ENCODE peak calls at places on chromosomes 12 and 14, in nine cellular contexts. E is fibroblast of the aortic adventitia; U is astrocyte of the spinal cord; L is left ventricle myocardium inferior; H is ovary; I is fibroblast of lung; D is bronchial epithelial cell; W is transverse colon; A is CD8-positive, alpha-beta T cell. N is an unnamed sample.

GRCh38 chr14:31510222-31510621 is 22.4 kb upstream of the GPR33 start:
- DNase-seq in L (no peak), D (peak), E (peak), W (no peak), U (peak), I (peak), H (no peak), A (no peak), N (no peak)

GRCh38 chr14:35213869-35214387 is 78.3 kb upstream of the PSMA6 start:
- DNase-seq in I (peak), H (no peak), W (no peak), A (no peak), E (peak), U (peak), L (no peak), D (peak), N (no peak)

GRCh38 chr14:23115918-23116317 is 3.1 kb downstream of the CEBPE start:
- DNase-seq in D (no peak), U (no peak), I (no peak), E (no peak), H (no peak), A (no peak), L (no peak), W (no peak), N (no peak)

GRCh38 chr14:51860164-51860835 is at the start of gene GNG2:
- DNase-seq in W (peak), I (peak), U (peak), A (peak), H (peak), D (peak), E (peak), L (peak), N (no peak)

GRCh38 chr14:69204753-69205152 is 13.5 kb downstream of the EXD2 start:
- DNase-seq in A (no peak), W (no peak), L (no peak), U (no peak), I (no peak), D (peak), E (no peak), H (no peak), N (no peak)

GRCh38 chr12:8052679-8053078 is 13.5 kb downstream of the C3AR1 start:
- DNase-seq in D (no peak), U (no peak), H (no peak), A (no peak), I (no peak), W (no peak), L (peak), E (no peak), N (no peak)

GRCh38 chr12:49330032-49330619 is 6.9 kb downstream of the C1QL4 start:
- DNase-seq in E (no peak), A (no peak), W (no peak), U (no peak), D (no peak), I (no peak), L (no peak), H (no peak), N (no peak)

GRCh38 chr14:101232340-101233015 is 328.8 kb upstream of the DIO3 start:
- DNase-seq in E (peak), L (no peak), H (no peak), A (no peak), W (no peak), I (no peak), U (no peak), D (no peak), N (no peak)

DNA sequence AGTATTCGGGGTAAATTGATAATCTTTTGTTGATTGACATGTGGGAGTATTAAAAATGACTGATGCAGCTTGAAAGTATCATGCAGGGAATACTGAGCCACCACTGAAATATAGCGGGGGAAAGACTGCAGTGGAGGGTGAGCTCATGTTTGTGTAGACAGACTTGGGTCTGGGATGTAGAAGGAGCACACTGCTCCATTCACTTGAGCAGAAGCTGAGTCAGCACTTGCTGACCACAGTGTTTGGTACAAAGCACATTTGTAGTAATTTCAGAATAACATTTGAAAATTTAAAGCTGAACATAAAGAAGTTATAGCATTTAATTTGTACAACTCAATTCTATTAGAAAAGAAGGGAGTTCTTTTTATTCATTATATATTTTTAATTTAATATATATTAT is 304.3 kb upstream of the PRICKLE1 start:
- DNase-seq in L (no peak), W (no peak), A (no peak), E (no peak), H (no peak), I (peak), U (peak), D (no peak), N (no peak)
- TF ChIP-seq CTCF in L (no peak), W (no peak), A (no peak), E (no peak), H (no peak), I (no peak), U (no peak), D (no peak), N (no peak)

GRCh38 chr12:10215451-10215850 is 2.8 kb downstream of the GABARAPL1 start:
- DNase-seq in I (no peak), E (no peak), U (no peak), L (no peak), A (no peak), W (no peak), H (no peak), D (no peak), N (no peak)
- H3K4me3 ChIP-seq in I (peak), E (peak), U (no peak), L (peak), A (no peak), W (peak), H (peak), D (no peak), N (peak)

DNA sequence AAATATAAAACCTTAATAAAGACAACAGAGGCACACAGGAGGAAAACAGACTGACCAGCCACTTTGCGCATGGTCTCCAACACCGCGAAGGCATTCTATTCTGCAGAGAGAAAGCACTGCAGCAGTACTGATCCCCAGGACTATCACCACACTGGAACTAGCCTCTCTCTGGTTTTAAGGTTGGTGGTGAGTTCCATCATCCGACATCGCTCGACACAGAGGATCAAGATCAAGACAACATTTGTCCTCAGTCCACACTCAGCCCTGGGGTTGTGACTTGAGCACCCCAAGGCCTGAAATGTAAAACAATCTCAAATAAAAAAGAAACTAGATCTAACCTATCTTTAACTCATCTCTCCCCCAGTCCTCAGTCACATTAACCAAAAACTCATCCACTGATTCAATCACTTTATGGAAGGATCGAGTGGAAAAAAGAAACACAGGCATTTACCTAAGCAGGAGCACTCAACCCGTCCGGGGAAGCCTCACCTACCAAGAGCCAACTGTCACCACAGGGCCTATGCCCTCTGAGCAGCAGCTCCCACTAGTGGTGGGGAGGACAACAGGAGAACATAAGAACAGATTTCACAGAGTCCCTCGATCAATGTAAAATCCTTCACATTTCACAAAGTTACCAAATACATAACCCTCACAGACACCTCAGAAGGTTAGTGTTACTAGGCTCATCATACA is 17.7 kb downstream of the STXBP6 start:
- DNase-seq in I (no peak), E (no peak), L (no peak), W (no peak), U (no peak), A (no peak), H (no peak), D (no peak), N (no peak)
- TF ChIP-seq CTCF in I (no peak), E (no peak), L (peak), W (peak), U (peak), A (no peak), H (no peak), D (no peak), N (no peak)

DNA sequence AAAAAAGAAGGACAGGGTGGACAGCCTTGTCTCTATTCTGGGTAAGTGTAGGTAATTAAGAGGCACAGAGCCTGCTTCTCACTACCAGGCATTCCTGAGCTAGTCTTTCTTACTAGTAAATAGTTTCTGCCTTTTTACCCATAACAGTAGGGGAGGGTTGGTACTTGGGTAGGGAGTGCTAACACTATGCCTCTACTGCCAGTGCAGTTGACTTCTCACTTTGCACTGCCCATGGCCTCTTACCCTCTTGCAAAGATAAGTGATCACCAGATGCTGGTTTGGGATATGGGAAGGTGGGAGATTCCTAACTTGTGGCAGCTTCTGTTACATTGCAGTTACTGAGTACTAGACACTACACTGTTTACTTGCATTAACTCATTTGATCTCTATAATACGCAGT is 11.6 kb downstream of the AHSA1 start:
- DNase-seq in A (no peak), U (no peak), D (no peak), I (no peak), L (no peak), E (no peak), H (no peak), W (no peak), N (no peak)
- H3K4me3 ChIP-seq in A (no peak), U (no peak), D (no peak), I (no peak), L (no peak), E (no peak), H (no peak), W (no peak), N (no peak)

GRCh38 chr14:55414551-55414950 is 2.9 kb upstream of the ATG14 start:
- DNase-seq in L (no peak), A (no peak), H (no peak), I (no peak), U (no peak), W (no peak), D (no peak), E (no peak), N (no peak)

GRCh38 chr14:55419663-55420062 is 8.0 kb upstream of the ATG14 start:
- DNase-seq in W (no peak), E (no peak), I (no peak), A (no peak), U (no peak), H (no peak), D (no peak), L (no peak), N (no peak)

GRCh38 chr14:55418411-55418810 is 6.8 kb upstream of the ATG14 start:
- DNase-seq in D (no peak), W (no peak), A (no peak), I (no peak), H (no peak), E (no peak), U (no peak), L (no peak), N (no peak)

GRCh38 chr14:55417955-55418354 is 6.3 kb upstream of the ATG14 start:
- DNase-seq in A (no peak), W (no peak), U (no peak), L (no peak), H (no peak), I (no peak), D (no peak), E (no peak), N (no peak)

GRCh38 chr14:55416866-55417265 is 5.2 kb upstream of the ATG14 start:
- DNase-seq in I (no peak), H (no peak), W (peak), A (no peak), U (no peak), D (peak), L (no peak), E (no peak), N (no peak)
- TF ChIP-seq CTCF in I (peak), H (no peak), W (no peak), A (peak), U (peak), D (peak), L (no peak), E (peak), N (peak)

N was measured in astrocyte of the cerebellum.